ENCODE peak calls at places on chromosome 12, in ten cellular contexts. One of them, this sample, is unnamed.

GRCh38 chr12:104930388-104931326 is 27.4 kb downstream of the SLC41A2 start:
- DNase-seq in prostate gland: no peak
- DNase-seq in AG04450: no peak
- DNase-seq in heart left ventricle: no peak
- DNase-seq in brain microvascular endothelial cell: peak
- DNase-seq in left ventricle myocardium inferior: no peak
- DNase-seq in tibial artery: no peak
- DNase-seq in AG09309: no peak
- DNase-seq in tibial nerve: no peak
- DNase-seq in A549: no peak
- DNase-seq in this sample: no peak

GRCh38 chr12:11719678-11720099 is 70.2 kb downstream of the ETV6 start:
- DNase-seq in tibial nerve: no peak
- DNase-seq in AG09309: no peak
- DNase-seq in A549: no peak
- DNase-seq in brain microvascular endothelial cell: peak
- DNase-seq in prostate gland: no peak
- DNase-seq in heart left ventricle: peak
- DNase-seq in left ventricle myocardium inferior: peak
- DNase-seq in tibial artery: peak
- DNase-seq in AG04450: peak
- DNase-seq in this sample: peak

GRCh38 chr12:78645956-78646355 is 218.6 kb upstream of the SYT1 start:
- DNase-seq in tibial nerve: no peak
- DNase-seq in AG09309: no peak
- DNase-seq in A549: no peak
- DNase-seq in prostate gland: no peak
- DNase-seq in tibial artery: no peak
- DNase-seq in AG04450: peak
- DNase-seq in heart left ventricle: no peak
- DNase-seq in left ventricle myocardium inferior: no peak
- DNase-seq in brain microvascular endothelial cell: no peak
- DNase-seq in this sample: no peak

GRCh38 chr12:125185311-125185739 is 120.1 kb downstream of the AACS start:
- DNase-seq in brain microvascular endothelial cell: no peak
- DNase-seq in tibial artery: no peak
- DNase-seq in tibial nerve: no peak
- DNase-seq in left ventricle myocardium inferior: no peak
- DNase-seq in A549: no peak
- DNase-seq in AG09309: no peak
- DNase-seq in heart left ventricle: no peak
- DNase-seq in AG04450: no peak
- DNase-seq in prostate gland: no peak
- DNase-seq in this sample: no peak

GRCh38 chr12:101764393-101764792 is 25.1 kb upstream of the SYCP3 start:
- DNase-seq in A549: no peak
- DNase-seq in tibial artery: no peak
- DNase-seq in brain microvascular endothelial cell: no peak
- DNase-seq in prostate gland: peak
- DNase-seq in heart left ventricle: no peak
- DNase-seq in tibial nerve: no peak
- DNase-seq in AG09309: no peak
- DNase-seq in AG04450: no peak
- DNase-seq in left ventricle myocardium inferior: no peak
- DNase-seq in this sample: no peak

GRCh38 chr12:24349051-24349780 is 399.7 kb upstream of the SOX5 start:
- DNase-seq in AG09309: no peak
- DNase-seq in prostate gland: no peak
- DNase-seq in brain microvascular endothelial cell: no peak
- DNase-seq in tibial nerve: no peak
- DNase-seq in heart left ventricle: no peak
- DNase-seq in left ventricle myocardium inferior: no peak
- DNase-seq in AG04450: no peak
- DNase-seq in tibial artery: no peak
- DNase-seq in A549: no peak
- DNase-seq in this sample: no peak

GRCh38 chr12:108214486-108214885 is 85.4 kb downstream of the WSCD2 start:
- DNase-seq in AG09309: no peak
- DNase-seq in AG04450: no peak
- DNase-seq in prostate gland: no peak
- DNase-seq in left ventricle myocardium inferior: peak
- DNase-seq in heart left ventricle: no peak
- DNase-seq in A549: peak
- DNase-seq in tibial artery: no peak
- DNase-seq in tibial nerve: peak
- DNase-seq in brain microvascular endothelial cell: peak
- DNase-seq in this sample: no peak

GRCh38 chr12:19200261-19200660 is 70.7 kb downstream of the PLEKHA5 start:
- DNase-seq in AG04450: no peak
- DNase-seq in prostate gland: no peak
- DNase-seq in heart left ventricle: no peak
- DNase-seq in A549: no peak
- DNase-seq in tibial artery: no peak
- DNase-seq in brain microvascular endothelial cell: no peak
- DNase-seq in left ventricle myocardium inferior: no peak
- DNase-seq in tibial nerve: no peak
- DNase-seq in AG09309: no peak
- DNase-seq in this sample: no peak

GRCh38 chr12:7108042-7108927 is 729 bp downstream of the C1RL start:
- DNase-seq in tibial nerve: peak
- DNase-seq in prostate gland: peak
- DNase-seq in brain microvascular endothelial cell: peak
- DNase-seq in AG04450: no peak
- DNase-seq in tibial artery: peak
- DNase-seq in heart left ventricle: peak
- DNase-seq in A549: peak
- DNase-seq in left ventricle myocardium inferior: peak
- DNase-seq in AG09309: no peak
- DNase-seq in this sample: no peak

GRCh38 chr12:7110661-7111060 is 1.6 kb upstream of the C1RL start:
- DNase-seq in A549: no peak
- DNase-seq in prostate gland: no peak
- DNase-seq in tibial artery: peak
- DNase-seq in brain microvascular endothelial cell: no peak
- DNase-seq in AG09309: no peak
- DNase-seq in left ventricle myocardium inferior: no peak
- DNase-seq in AG04450: no peak
- DNase-seq in tibial nerve: no peak
- DNase-seq in heart left ventricle: no peak
- DNase-seq in this sample: no peak

GRCh38 chr12:7106082-7106481 is 2.9 kb downstream of the C1RL start:
- DNase-seq in prostate gland: no peak
- DNase-seq in tibial nerve: no peak
- DNase-seq in left ventricle myocardium inferior: no peak
- DNase-seq in heart left ventricle: no peak
- DNase-seq in AG04450: no peak
- DNase-seq in brain microvascular endothelial cell: no peak
- DNase-seq in AG09309: no peak
- DNase-seq in tibial artery: no peak
- DNase-seq in A549: no peak
- DNase-seq in this sample: no peak

GRCh38 chr12:7108928-7109920 is at the start of gene C1RL:
- DNase-seq in A549: peak
- DNase-seq in AG09309: peak
- DNase-seq in brain microvascular endothelial cell: peak
- DNase-seq in prostate gland: peak
- DNase-seq in AG04450: no peak
- DNase-seq in heart left ventricle: peak
- DNase-seq in tibial artery: peak
- DNase-seq in left ventricle myocardium inferior: peak
- DNase-seq in tibial nerve: peak
- DNase-seq in this sample: peak

DNA sequence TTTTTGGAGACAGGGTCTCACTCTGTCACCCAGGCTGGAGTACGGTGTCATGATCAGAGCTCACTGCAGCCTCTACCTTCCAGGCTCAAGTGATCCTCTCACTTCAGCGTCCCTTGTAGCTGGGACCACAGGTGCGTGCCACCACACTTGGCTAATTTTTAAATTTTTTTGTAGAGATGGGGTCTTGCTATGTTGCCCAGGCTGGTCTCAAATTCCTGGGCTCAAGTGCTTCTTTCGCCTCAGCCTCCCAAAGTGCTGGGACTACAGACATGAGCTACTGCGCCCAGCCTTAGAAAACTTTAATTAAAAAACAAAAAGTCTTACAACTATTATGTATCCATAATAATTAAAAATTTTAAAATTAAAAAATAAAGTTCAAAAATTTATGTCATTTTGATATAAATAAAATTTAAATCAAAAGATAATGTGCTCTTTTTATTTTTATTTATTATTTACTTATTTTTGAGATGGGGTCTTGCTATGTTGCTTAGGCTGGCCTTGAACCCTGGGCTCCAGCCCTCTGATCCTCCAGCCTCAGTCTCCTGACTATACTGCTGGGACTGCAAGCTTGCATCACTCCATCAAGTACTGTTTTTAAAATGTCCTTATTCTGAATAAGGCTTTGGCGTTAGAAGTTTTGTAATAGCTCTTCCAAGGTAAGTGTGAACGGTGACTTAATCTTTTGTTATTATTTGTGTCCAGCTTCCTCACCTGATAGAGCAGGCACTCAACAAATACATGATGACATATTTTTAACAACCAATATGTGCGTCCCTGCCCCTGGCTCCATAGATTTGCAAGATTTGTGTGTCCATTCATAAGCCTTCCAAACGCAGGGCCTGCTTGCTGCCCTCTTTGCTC is 1.6 kb downstream of the C1RL start:
- DNase-seq in AG09309: no peak
- DNase-seq in AG04450: no peak
- DNase-seq in left ventricle myocardium inferior: no peak
- DNase-seq in prostate gland: no peak
- DNase-seq in A549: no peak
- DNase-seq in tibial nerve: no peak
- DNase-seq in tibial artery: peak
- DNase-seq in heart left ventricle: no peak
- DNase-seq in brain microvascular endothelial cell: no peak
- DNase-seq in this sample: no peak
- H3K4me3 ChIP-seq in AG09309: peak
- H3K4me3 ChIP-seq in AG04450: peak
- H3K4me3 ChIP-seq in left ventricle myocardium inferior: peak
- H3K4me3 ChIP-seq in prostate gland: peak
- H3K4me3 ChIP-seq in A549: peak
- H3K4me3 ChIP-seq in tibial nerve: peak
- H3K4me3 ChIP-seq in tibial artery: peak
- H3K4me3 ChIP-seq in heart left ventricle: peak
- H3K4me3 ChIP-seq in brain microvascular endothelial cell: peak
- H3K4me3 ChIP-seq in this sample: peak

GRCh38 chr12:118052324-118053070 is 8.5 kb downstream of the WSB2 start:
- DNase-seq in heart left ventricle: peak
- DNase-seq in AG09309: peak
- DNase-seq in A549: peak
- DNase-seq in prostate gland: peak
- DNase-seq in tibial nerve: peak
- DNase-seq in brain microvascular endothelial cell: peak
- DNase-seq in tibial artery: peak
- DNase-seq in AG04450: peak
- DNase-seq in left ventricle myocardium inferior: peak
- DNase-seq in this sample: peak
- TF ChIP-seq CTCF in heart left ventricle: no peak
- TF ChIP-seq CTCF in AG09309: no peak
- TF ChIP-seq CTCF in A549: no peak
- TF ChIP-seq CTCF in prostate gland: no peak
- TF ChIP-seq CTCF in tibial nerve: peak
- TF ChIP-seq CTCF in brain microvascular endothelial cell: no peak
- TF ChIP-seq CTCF in tibial artery: no peak
- TF ChIP-seq CTCF in AG04450: no peak
- TF ChIP-seq CTCF in left ventricle myocardium inferior: no peak
- TF ChIP-seq CTCF in this sample: no peak

DNA sequence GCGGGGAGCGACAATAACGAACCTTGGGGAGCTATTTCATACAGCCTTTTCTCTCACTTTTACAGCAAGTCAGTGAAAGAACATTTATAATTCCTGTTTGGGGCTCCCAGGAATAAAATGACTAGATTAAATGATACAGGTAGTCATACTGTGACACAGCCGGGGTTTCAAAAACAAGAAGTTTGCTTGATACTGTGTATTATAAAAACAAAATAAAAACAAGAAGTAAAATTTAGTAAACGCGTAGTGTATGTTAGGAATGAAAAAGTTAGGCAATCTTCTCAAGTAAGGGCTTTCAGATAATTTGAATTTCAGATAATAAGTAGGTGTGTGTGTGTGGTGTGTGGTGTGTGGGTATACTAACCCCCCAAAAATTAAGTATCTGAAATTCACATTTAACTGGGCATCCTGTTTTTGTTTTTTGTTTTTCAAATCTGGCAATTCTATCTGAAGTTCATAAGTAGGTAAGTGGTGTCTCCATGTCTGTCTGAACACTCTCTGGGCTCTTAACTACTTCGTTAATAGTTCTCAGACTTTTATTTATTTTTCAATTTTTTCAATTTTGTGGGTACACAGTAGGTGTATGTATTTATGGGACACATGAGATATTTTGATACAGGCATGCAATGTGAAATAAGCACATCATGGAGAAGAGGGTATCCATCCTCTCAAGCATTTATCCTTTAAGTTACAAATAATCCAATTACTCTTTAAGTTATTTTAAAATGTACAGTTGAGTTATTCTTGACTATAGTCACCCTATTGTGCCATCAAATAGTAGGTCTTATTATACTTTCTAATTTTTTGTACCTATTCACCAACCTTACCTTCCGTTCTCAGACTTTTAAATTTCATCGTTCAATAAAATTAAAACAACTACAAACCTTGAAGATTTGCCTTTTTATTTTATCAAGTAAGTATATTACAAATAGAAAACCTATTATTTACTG is 649 bp upstream of the DCTN2 start:
- DNase-seq in tibial nerve: no peak
- DNase-seq in A549: no peak
- DNase-seq in prostate gland: no peak
- DNase-seq in AG09309: no peak
- DNase-seq in left ventricle myocardium inferior: no peak
- DNase-seq in AG04450: no peak
- DNase-seq in heart left ventricle: no peak
- DNase-seq in tibial artery: no peak
- DNase-seq in brain microvascular endothelial cell: no peak
- DNase-seq in this sample: no peak
- H3K4me3 ChIP-seq in tibial nerve: peak
- H3K4me3 ChIP-seq in A549: peak
- H3K4me3 ChIP-seq in prostate gland: peak
- H3K4me3 ChIP-seq in AG09309: no peak
- H3K4me3 ChIP-seq in left ventricle myocardium inferior: peak
- H3K4me3 ChIP-seq in AG04450: no peak
- H3K4me3 ChIP-seq in heart left ventricle: no peak
- H3K4me3 ChIP-seq in tibial artery: peak
- H3K4me3 ChIP-seq in brain microvascular endothelial cell: peak
- H3K4me3 ChIP-seq in this sample: peak

GRCh38 chr12:79690606-79691298 is at the start of gene PAWR:
- DNase-seq in A549: peak
- DNase-seq in left ventricle myocardium inferior: peak
- DNase-seq in AG04450: no peak
- DNase-seq in prostate gland: peak
- DNase-seq in tibial nerve: peak
- DNase-seq in heart left ventricle: peak
- DNase-seq in AG09309: no peak
- DNase-seq in brain microvascular endothelial cell: peak
- DNase-seq in tibial artery: peak
- DNase-seq in this sample: no peak

GRCh38 chr12:79690156-79690605 is 583 bp downstream of the PAWR start:
- DNase-seq in A549: no peak
- DNase-seq in heart left ventricle: peak
- DNase-seq in prostate gland: no peak
- DNase-seq in left ventricle myocardium inferior: no peak
- DNase-seq in tibial nerve: peak
- DNase-seq in tibial artery: peak
- DNase-seq in brain microvascular endothelial cell: peak
- DNase-seq in AG09309: no peak
- DNase-seq in AG04450: no peak
- DNase-seq in this sample: no peak

GRCh38 chr12:79689041-79689476 is 1.7 kb downstream of the PAWR start:
- DNase-seq in tibial artery: no peak
- DNase-seq in tibial nerve: no peak
- DNase-seq in brain microvascular endothelial cell: no peak
- DNase-seq in prostate gland: no peak
- DNase-seq in heart left ventricle: no peak
- DNase-seq in left ventricle myocardium inferior: no peak
- DNase-seq in A549: no peak
- DNase-seq in AG04450: no peak
- DNase-seq in AG09309: no peak
- DNase-seq in this sample: no peak

GRCh38 chr12:79688376-79689040 is 2.3 kb downstream of the PAWR start:
- DNase-seq in tibial nerve: no peak
- DNase-seq in prostate gland: no peak
- DNase-seq in AG04450: no peak
- DNase-seq in AG09309: no peak
- DNase-seq in left ventricle myocardium inferior: no peak
- DNase-seq in A549: no peak
- DNase-seq in heart left ventricle: no peak
- DNase-seq in tibial artery: no peak
- DNase-seq in brain microvascular endothelial cell: no peak
- DNase-seq in this sample: no peak

DNA sequence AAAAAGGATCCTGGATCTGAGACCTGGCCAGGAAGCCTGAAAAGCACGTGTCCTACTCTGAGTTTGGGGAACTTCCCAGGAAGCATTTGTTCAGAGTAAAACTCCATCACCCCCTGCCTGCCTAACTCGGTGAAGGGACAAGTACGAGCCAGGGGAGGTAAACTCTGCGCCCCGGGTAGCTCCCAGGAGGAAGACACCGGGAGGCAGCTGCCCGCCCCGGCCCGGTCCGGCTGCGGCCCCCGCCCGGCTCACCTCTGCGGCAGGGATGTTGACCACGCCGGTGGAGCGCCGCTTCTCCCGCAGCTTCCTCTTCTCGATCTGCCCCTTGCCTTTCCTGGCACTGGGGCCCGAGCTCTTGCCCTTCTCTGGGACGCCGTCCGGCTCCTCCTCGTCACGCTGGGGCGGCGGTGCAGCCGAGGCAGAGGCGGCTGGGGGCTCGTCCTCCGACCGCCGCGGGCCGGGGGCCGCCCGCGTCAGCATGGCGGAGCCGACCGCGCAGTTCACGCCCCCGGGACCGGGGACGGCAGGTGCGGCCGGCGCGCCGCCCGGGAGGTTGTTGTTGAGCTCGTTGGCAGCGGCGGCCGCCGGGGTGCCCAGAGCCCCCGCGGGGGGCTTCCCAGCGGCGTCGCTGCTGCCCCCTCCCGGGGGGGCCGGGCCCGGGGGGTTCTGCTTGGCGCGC is 1.1 kb downstream of the PAWR start:
- DNase-seq in heart left ventricle: peak
- DNase-seq in A549: peak
- DNase-seq in AG09309: no peak
- DNase-seq in AG04450: no peak
- DNase-seq in brain microvascular endothelial cell: peak
- DNase-seq in tibial artery: peak
- DNase-seq in prostate gland: peak
- DNase-seq in left ventricle myocardium inferior: peak
- DNase-seq in tibial nerve: peak
- DNase-seq in this sample: no peak
- TF ChIP-seq CTCF in heart left ventricle: no peak
- TF ChIP-seq CTCF in A549: no peak
- TF ChIP-seq CTCF in AG09309: no peak
- TF ChIP-seq CTCF in AG04450: no peak
- TF ChIP-seq CTCF in brain microvascular endothelial cell: no peak
- TF ChIP-seq CTCF in tibial artery: no peak
- TF ChIP-seq CTCF in prostate gland: no peak
- TF ChIP-seq CTCF in left ventricle myocardium inferior: no peak
- TF ChIP-seq CTCF in tibial nerve: no peak
- TF ChIP-seq CTCF in this sample: no peak